ENCODE peak calls at places on chromosomes 13 and 19, in six cellular contexts. L is left ventricle myocardium inferior, B is H1, W is A549, Z is mammary epithelial cell, N is heart right ventricle. Y is an unnamed sample.

GRCh38 chr13:36430247-36431203 is 1.8 kb upstream of the CCNA1 start:
- DNase-seq in W (no peak), B (no peak), L (peak; percentile 14), Z (no peak), N (peak; percentile 19), Y (peak; percentile 85)

GRCh38 chr19:55082023-55082851 is 6.6 kb downstream of the EPS8L1 start:
- DNase-seq in W (peak; percentile 58), L (no peak), Z (no peak), N (peak; percentile 47), B (no peak), Y (no peak)

GRCh38 chr19:3556978-3557460 is 367 bp downstream of the MFSD12 start:
- DNase-seq in B (no peak), N (no peak), W (peak; percentile 46), L (no peak), Z (peak; percentile 63), Y (peak; percentile 43)

GRCh38 chr13:24022568-24022967 is 125.3 kb upstream of the C1QTNF9B start:
- DNase-seq in N (no peak), L (no peak), B (no peak), Z (no peak), W (no peak), Y (no peak)

GRCh38 chr13:76982051-76982450 is 9.8 kb upstream of the CLN5 start:
- DNase-seq in N (no peak), B (no peak), L (no peak), W (no peak), Z (no peak), Y (no peak)

GRCh38 chr19:6761053-6761676 is 6.1 kb downstream of the SH2D3A start:
- DNase-seq in Z (no peak), B (no peak), W (peak; percentile 45), L (no peak), N (no peak), Y (no peak)

GRCh38 chr19:2663920-2664571 is 38.4 kb downstream of the GNG7 start:
- DNase-seq in B (no peak), Z (no peak), W (no peak), N (peak; percentile 74), L (peak; percentile 84), Y (no peak)

GRCh38 chr19:58052256-58052655 is 6.8 kb upstream of the ZNF135 start:
- DNase-seq in N (no peak), Z (no peak), W (no peak), B (no peak), L (no peak), Y (no peak)

GRCh38 chr13:49532593-49532992 is 36.8 kb downstream of the PHF11 start:
- DNase-seq in B (no peak), Z (no peak), L (no peak), W (no peak), N (no peak), Y (no peak)

GRCh38 chr19:16234552-16235445 is 37.1 kb downstream of the AP1M1 start:
- DNase-seq in N (no peak), W (no peak), B (no peak), Z (no peak), L (no peak), Y (no peak)

GRCh38 chr13:52862358-52863206 is 14.1 kb upstream of the PCDH8 start:
- DNase-seq in W (peak; percentile 23), Z (no peak), L (no peak), B (no peak), N (no peak), Y (peak; percentile 59)

GRCh38 chr13:30905932-30906383 is at the start of gene MEDAG:
- DNase-seq in B (no peak), W (no peak), Z (no peak), N (peak; percentile 81), L (peak; percentile 85), Y (peak; percentile 48)

GRCh38 chr19:14553042-14553938 is 18.6 kb downstream of the NDUFB7 start:
- DNase-seq in W (no peak), N (no peak), Z (no peak), L (no peak), B (no peak), Y (no peak)

GRCh38 chr13:44068169-44068568 is 188.5 kb downstream of the LACC1 start:
- DNase-seq in L (no peak), W (no peak), N (no peak), B (no peak), Z (peak; percentile 47), Y (no peak)

GRCh38 chr13:92833071-92833470 is 393.5 kb upstream of the GPC6 start:
- DNase-seq in Z (no peak), B (no peak), W (no peak), L (no peak), N (no peak), Y (no peak)

GRCh38 chr19:4597975-4598671 is 38.6 kb upstream of the SEMA6B start:
- DNase-seq in B (no peak), Z (no peak), N (no peak), W (peak; percentile 78), L (no peak), Y (peak; percentile 7)

GRCh38 chr13:28705734-28706133 is 13.0 kb downstream of the SLC46A3 start:
- DNase-seq in Z (no peak), L (no peak), N (no peak), W (no peak), B (no peak), Y (no peak)

GRCh38 chr19:29431332-29431731 is 94.5 kb upstream of the VSTM2B start:
- DNase-seq in W (no peak), N (no peak), B (no peak), Z (no peak), L (no peak), Y (no peak)

GRCh38 chr19:15417699-15418098 is 1.1 kb downstream of the AKAP8L start:
- DNase-seq in B (no peak), N (no peak), L (no peak), Z (peak; percentile 9), W (no peak), Y (peak; percentile 14)

GRCh38 chr13:109700176-109700575 is 86.2 kb downstream of the IRS2 start:
- DNase-seq in Z (peak; percentile 54), N (peak; percentile 88), B (no peak), L (peak; percentile 83), W (no peak), Y (peak; percentile 72)

GRCh38 chr13:81916471-81916870 is 1575.5 kb upstream of the SPRY2 start:
- DNase-seq in W (no peak), L (no peak), N (no peak), B (no peak), Z (no peak), Y (peak; percentile 20)

GRCh38 chr13:24460256-24460655 is 52.3 kb downstream of the PARP4 start:
- DNase-seq in N (no peak), L (no peak), Z (no peak), B (no peak), W (no peak), Y (no peak)

GRCh38 chr19:10193666-10194499 is 870 bp downstream of the DNMT1 start:
- DNase-seq in N (no peak), Z (peak; percentile 63), W (peak; percentile 49), L (no peak), B (no peak), Y (no peak)

GRCh38 chr13:79413521-79413920 is 7.5 kb upstream of the RBM26 start:
- DNase-seq in B (no peak), Z (peak; percentile 35), W (no peak), N (no peak), L (no peak), Y (no peak)

GRCh38 chr19:1027020-1027952 is 878 bp downstream of the CNN2 start:
- DNase-seq in N (no peak), Z (peak; percentile 31), W (no peak), L (peak; percentile 18), B (no peak), Y (peak; percentile 60)

GRCh38 chr19:46350758-46351159 is 3.9 kb downstream of the PPP5C start:
- DNase-seq in B (no peak), N (no peak), L (no peak), Z (no peak), W (no peak), Y (no peak)

DNA sequence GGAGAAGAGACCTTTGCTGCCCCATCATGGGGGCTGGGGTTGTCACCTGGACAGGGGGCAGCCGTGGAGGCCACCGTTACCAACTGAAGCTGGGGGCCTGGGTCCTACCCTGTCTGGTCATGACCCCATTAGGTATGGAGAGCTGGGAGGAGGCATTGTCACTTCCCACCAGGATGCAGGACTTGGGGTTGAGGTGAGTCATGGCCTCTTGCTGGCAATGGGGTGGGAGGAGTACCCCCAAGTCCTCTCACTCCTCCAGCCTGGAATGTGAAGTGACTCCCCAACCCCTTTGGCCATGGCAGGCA is 9.0 kb downstream of the EGLN2 start:
- DNase-seq in Z (no peak), N (no peak), L (no peak), W (no peak), B (no peak), Y (no peak)
- H3K4me1 ChIP-seq in Z (peaks cover 40% of the 10 kb centered on the region), N (peaks cover 90% of the 10 kb centered on the region), L (peaks cover 96% of the 10 kb centered on the region), W (peaks cover 33% of the 10 kb centered on the region), B (peaks cover 6% of the 10 kb centered on the region), Y (peaks cover 47% of the 10 kb centered on the region)

DNA sequence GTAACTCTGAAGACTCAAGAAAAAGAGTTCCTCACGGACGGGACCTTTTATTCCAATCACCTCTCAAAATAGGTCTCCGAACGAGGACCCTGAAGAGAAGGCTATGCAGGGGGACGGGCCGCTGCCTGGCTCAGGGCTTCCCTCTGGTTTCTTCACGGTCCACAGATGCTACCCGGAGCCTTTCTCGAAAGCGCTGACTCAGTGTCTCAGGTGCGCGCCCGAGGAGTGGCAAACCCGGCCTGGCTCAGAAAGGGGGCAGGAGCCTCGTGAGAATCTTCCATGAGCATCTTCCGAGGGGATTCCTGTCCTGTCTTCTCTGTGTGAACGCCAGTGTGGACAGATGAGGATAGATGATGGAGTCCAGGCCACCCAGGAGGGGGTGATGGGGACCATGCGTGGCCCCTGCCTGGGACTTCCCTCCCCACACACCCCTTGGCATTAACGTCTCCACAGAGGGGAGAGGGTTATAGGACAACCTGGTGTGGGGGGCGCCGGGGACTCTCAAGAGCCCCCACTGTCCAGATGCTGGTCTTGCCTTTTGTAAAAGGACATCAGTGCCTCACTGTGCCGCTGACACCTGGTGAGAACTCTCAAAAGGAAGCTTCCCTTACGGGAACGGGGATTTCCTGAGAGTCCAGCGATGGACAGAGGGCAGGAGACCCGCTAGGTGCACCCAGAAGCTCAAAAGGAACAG is 16.5 kb downstream of the LSM4 start:
- DNase-seq in W (no peak), B (no peak), N (no peak), L (no peak), Z (no peak), Y (no peak)
- H3K4me1 ChIP-seq in W (peaks cover 50% of the 10 kb centered on the region), B (no peaks in the 10 kb centered on the region), N (peaks cover 60% of the 10 kb centered on the region), L (peaks cover 68% of the 10 kb centered on the region), Z (peaks cover 23% of the 10 kb centered on the region), Y (peaks cover 63% of the 10 kb centered on the region)

GRCh38 chr19:38006361-38007045 is 99.5 kb downstream of the SIPA1L3 start:
- DNase-seq in L (no peak), N (no peak), B (no peak), Z (no peak), W (no peak), Y (peak; percentile 41)
- H3K4me1 ChIP-seq in L (peaks cover 28% of the 10 kb centered on the region), N (peaks cover 27% of the 10 kb centered on the region), B (peaks cover 13% of the 10 kb centered on the region), Z (peaks cover 28% of the 10 kb centered on the region), W (peaks cover 24% of the 10 kb centered on the region), Y (peaks cover 51% of the 10 kb centered on the region)

DNA sequence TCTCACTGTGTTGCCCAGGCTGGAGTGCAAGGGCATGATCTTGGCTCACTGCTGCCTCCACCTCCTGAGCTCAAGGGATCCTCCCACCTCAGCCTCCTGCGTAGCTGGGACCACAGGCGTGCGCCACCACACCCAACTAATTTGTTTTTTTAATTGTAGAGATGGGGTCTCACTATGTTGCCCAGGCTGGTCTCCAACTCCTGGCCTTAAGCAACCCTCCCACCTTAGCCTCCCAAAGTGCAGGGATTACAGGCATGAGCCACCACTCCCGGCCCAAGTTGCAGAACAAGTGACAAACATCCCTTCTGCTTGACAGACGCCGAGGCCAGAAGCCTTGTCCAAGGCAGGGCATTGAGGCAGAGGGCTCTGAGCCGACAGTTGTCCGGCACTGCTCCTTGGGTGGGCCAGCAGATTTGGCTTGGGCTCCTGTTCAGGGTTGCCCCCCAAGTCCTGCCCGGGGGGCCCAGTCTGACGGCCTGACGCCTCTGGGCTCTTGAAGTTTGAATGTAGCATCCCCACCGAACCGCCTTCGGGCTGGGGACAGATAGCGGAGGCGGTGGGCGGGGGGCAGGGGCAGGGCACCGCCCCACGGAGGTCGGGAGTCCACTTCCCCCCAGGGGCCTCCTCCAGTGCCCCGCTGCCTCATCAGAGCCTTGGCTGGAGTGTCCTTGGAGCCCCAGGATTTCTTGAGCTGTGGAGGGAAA is 5.7 kb upstream of the SPACA4 start:
- DNase-seq in N (no peak), L (no peak), B (no peak), Z (no peak), W (no peak), Y (no peak)
- H3K4me1 ChIP-seq in N (no peaks in the 10 kb centered on the region), L (no peaks in the 10 kb centered on the region), B (no peaks in the 10 kb centered on the region), Z (no peaks in the 10 kb centered on the region), W (peaks cover 14% of the 10 kb centered on the region), Y (no peaks in the 10 kb centered on the region)